ENCODE peak calls at places on chromosome 20, in nine cellular contexts. Z, R, B, D, T, U, O, X and G are unnamed samples.

GRCh38 chr20:57361517-57361916 is 10.5 kb downstream of the RAE1 start:
- DNase-seq in Z (no peak), R (no peak), B (no peak), D (peak; percentile 54), T (peak; percentile 90), U (no peak), O (no peak), X (no peak), G (peak; percentile 94)

GRCh38 chr20:58088105-58088504 is 140.3 kb downstream of the ANKRD60 start:
- DNase-seq in Z (no peak), R (no peak), B (no peak), D (no peak), T (no peak), U (no peak), O (no peak), X (no peak), G (no peak)

GRCh38 chr20:33159713-33160112 is 8.2 kb upstream of the BPIFA2 start:
- DNase-seq in Z (no peak), R (no peak), B (no peak), D (no peak), T (no peak), U (no peak), O (no peak), X (no peak), G (no peak)

GRCh38 chr20:64149809-64150560 is 14.3 kb upstream of the MYT1 start:
- DNase-seq in Z (no peak), R (no peak), B (no peak), D (no peak), T (no peak), U (no peak), O (no peak), X (no peak), G (no peak)

GRCh38 chr20:56417911-56418310 is 5.9 kb downstream of the CASS4 start:
- DNase-seq in Z (no peak), R (no peak), B (no peak), D (no peak), T (peak; percentile 73), U (no peak), O (no peak), X (no peak), G (peak; percentile 63)

GRCh38 chr20:63475209-63475608 is 2.8 kb upstream of the KCNQ2 start:
- DNase-seq in Z (no peak), R (no peak), B (peak; percentile 30), D (no peak), T (no peak), U (no peak), O (no peak), X (no peak), G (peak; percentile 61)

GRCh38 chr20:44011251-44011940 is 96.7 kb downstream of the TOX2 start:
- DNase-seq in Z (no peak), R (peak; percentile 26), B (no peak), D (no peak), T (no peak), U (no peak), O (no peak), X (no peak), G (no peak)

GRCh38 chr20:14431568-14431967 is 94.2 kb upstream of the FLRT3 start:
- DNase-seq in Z (no peak), R (no peak), B (no peak), D (no peak), T (no peak), U (no peak), O (no peak), X (no peak), G (no peak)

GRCh38 chr20:38932457-38933120 is 6.4 kb downstream of the FAM83D start:
- DNase-seq in Z (no peak), R (no peak), B (no peak), D (no peak), T (peak; percentile 51), U (no peak), O (no peak), X (no peak), G (peak; percentile 32)

GRCh38 chr20:54173653-54174451 is at the start of gene CYP24A1:
- DNase-seq in Z (no peak), R (no peak), B (peak; percentile 16), D (no peak), T (peak; percentile 13), U (peak; percentile 23), O (no peak), X (no peak), G (peak; percentile 64)

GRCh38 chr20:49567421-49568256 is at the start of gene PTGIS:
- DNase-seq in Z (no peak), R (no peak), B (no peak), D (no peak), T (peak; percentile 31), U (no peak), O (no peak), X (no peak), G (peak; percentile 84)